ENCODE peak calls at places on chromosomes 12 and 14, in six cellular contexts. F is endothelial cell, H is choroid plexus epithelial cell, I is psoas muscle, K is neural crest cell, O is lung. J is an unnamed sample.

GRCh38 chr14:105857223-105857815 is 330.9 kb downstream of the TMEM121 start:
- DNase-seq in F (no peak), H (no peak), I (peak; percentile 51), K (no peak), O (no peak), J (no peak)

GRCh38 chr12:7512528-7512927 is 9.0 kb upstream of the CD163 start:
- DNase-seq in F (no peak), H (peak; percentile 97), I (peak; percentile 29), K (no peak), O (peak; percentile 29), J (no peak)

GRCh38 chr12:93376436-93377251 is 1.1 kb upstream of the NUDT4 start:
- DNase-seq in F (no peak), H (peak; percentile 68), I (no peak), K (peak; percentile 26), O (peak; percentile 40), J (peak; percentile 22)

GRCh38 chr14:34872822-34873590 is 2.2 kb downstream of the BAZ1A start:
- DNase-seq in F (no peak), H (peak; percentile 65), I (no peak), K (no peak), O (no peak), J (no peak)

GRCh38 chr14:74630881-74631690 is 19.0 kb upstream of the LTBP2 start:
- DNase-seq in F (no peak), H (no peak), I (peak; percentile 73), K (no peak), O (no peak), J (no peak)

GRCh38 chr12:108560752-108561719 is at the start of gene SART3:
- DNase-seq in F (peak; percentile 73), H (peak; percentile 93), I (peak; percentile 91), K (peak; percentile 72), O (peak; percentile 77), J (peak; percentile 82)

GRCh38 chr12:69108024-69108423 is 131.3 kb upstream of the CPSF6 start:
- DNase-seq in F (peak; percentile 11), H (peak; percentile 88), I (no peak), K (no peak), O (peak; percentile 69), J (no peak)

GRCh38 chr12:71800177-71800576 is 39.4 kb upstream of the TBC1D15 start:
- DNase-seq in F (no peak), H (no peak), I (no peak), K (no peak), O (no peak), J (no peak)

GRCh38 chr12:93378373-93379310 is 917 bp downstream of the NUDT4 start:
- DNase-seq in F (peak; percentile 54), H (peak; percentile 73), I (peak; percentile 62), K (peak; percentile 25), O (peak; percentile 51), J (peak; percentile 48)

GRCh38 chr12:49187184-49187583 is 1.7 kb downstream of the TUBA1A start:
- DNase-seq in F (no peak), H (peak; percentile 75), I (peak; percentile 54), K (peak; percentile 50), O (no peak), J (peak; percentile 65)

GRCh38 chr14:63663428-63664142 is 21.9 kb upstream of the WDR89 start:
- DNase-seq in F (no peak), H (peak; percentile 25), I (no peak), K (no peak), O (no peak), J (no peak)

GRCh38 chr14:83217492-83217891 is 1683.8 kb upstream of the SEL1L start:
- DNase-seq in F (no peak), H (peak; percentile 94), I (no peak), K (no peak), O (no peak), J (no peak)

GRCh38 chr12:121466800-121467637 is 67.1 kb downstream of the RNF34 start:
- DNase-seq in F (peak; percentile 93), H (peak; percentile 78), I (peak; percentile 95), K (peak; percentile 79), O (peak; percentile 88), J (peak; percentile 92)

GRCh38 chr12:34396861-34397590 is 374.7 kb downstream of the ALG10 start:
- DNase-seq in F (peak; percentile 0), H (no peak), I (peak; percentile 22), K (no peak), O (peak; percentile 25), J (peak; percentile 2)

GRCh38 chr12:89863968-89864367 is 155.3 kb upstream of the ATP2B1 start:
- DNase-seq in F (no peak), H (no peak), I (no peak), K (no peak), O (no peak), J (no peak)

GRCh38 chr14:103561381-103562134 is 899 bp downstream of the BAG5 start:
- DNase-seq in F (peak; percentile 69), H (peak; percentile 69), I (no peak), K (no peak), O (peak; percentile 45), J (peak; percentile 72)

GRCh38 chr12:105256011-105256410 is 20.0 kb upstream of the APPL2 start:
- DNase-seq in F (no peak), H (no peak), I (no peak), K (no peak), O (no peak), J (no peak)

GRCh38 chr12:1815108-1815507 is 5.3 kb upstream of the LRTM2 start:
- DNase-seq in F (no peak), H (no peak), I (no peak), K (no peak), O (no peak), J (no peak)

GRCh38 chr14:42192659-42193425 is 586.2 kb downstream of the LRFN5 start:
- DNase-seq in F (no peak), H (peak; percentile 82), I (no peak), K (no peak), O (no peak), J (no peak)

GRCh38 chr12:53190108-53190729 is 9.5 kb upstream of the CSAD start:
- DNase-seq in F (peak; percentile 59), H (peak; percentile 79), I (peak; percentile 87), K (peak; percentile 32), O (no peak), J (peak; percentile 71)

GRCh38 chr12:119082496-119082895 is 96.2 kb upstream of the HSPB8 start:
- DNase-seq in F (no peak), H (no peak), I (no peak), K (no peak), O (no peak), J (no peak)

GRCh38 chr12:116710367-116710766 is 27.5 kb downstream of the SPRING1 start:
- DNase-seq in F (no peak), H (no peak), I (no peak), K (no peak), O (no peak), J (no peak)

GRCh38 chr14:24802236-24802635 is 168.2 kb upstream of the GZMB start:
- DNase-seq in F (no peak), H (no peak), I (no peak), K (no peak), O (no peak), J (no peak)

GRCh38 chr12:28021704-28022103 is 49.2 kb upstream of the PTHLH start:
- DNase-seq in F (no peak), H (no peak), I (no peak), K (no peak), O (no peak), J (no peak)

GRCh38 chr12:124705545-124706138 is 138.2 kb upstream of the NCOR2 start:
- DNase-seq in F (no peak), H (no peak), I (no peak), K (no peak), O (no peak), J (no peak)

GRCh38 chr12:129185855-129186254 is 332.6 kb downstream of the GLT1D1 start:
- DNase-seq in F (no peak), H (peak; percentile 60), I (no peak), K (no peak), O (no peak), J (no peak)

GRCh38 chr12:11836964-11837286 is 187.5 kb downstream of the ETV6 start:
- DNase-seq in F (no peak), H (no peak), I (no peak), K (no peak), O (no peak), J (no peak)

GRCh38 chr12:57390174-57390573 is 40.7 kb downstream of the R3HDM2 start:
- DNase-seq in F (no peak), H (no peak), I (no peak), K (no peak), O (no peak), J (no peak)

GRCh38 chr12:95205685-95206084 is 11.6 kb downstream of the FGD6 start:
- DNase-seq in F (no peak), H (peak; percentile 93), I (no peak), K (peak; percentile 1), O (no peak), J (no peak)

GRCh38 chr12:69897744-69898143 is 72.7 kb downstream of the MYRFL start:
- DNase-seq in F (no peak), H (peak; percentile 94), I (peak; percentile 61), K (no peak), O (no peak), J (no peak)

GRCh38 chr12:92349635-92350034 is 204.0 kb upstream of the BTG1 start:
- DNase-seq in F (no peak), H (no peak), I (no peak), K (no peak), O (no peak), J (no peak)
- TF ChIP-seq CTCF in F (no peak), H (no peak), I (no peak), K (no peak), O (no peak), J (no peak)

GRCh38 chr14:68599896-68600620 is 192.8 kb downstream of the ZFP36L1 start:
- DNase-seq in F (no peak), H (no peak), I (no peak), K (no peak), O (no peak), J (no peak)
- TF ChIP-seq CTCF in F (no peak), H (no peak), I (no peak), K (no peak), O (no peak), J (no peak)

DNA sequence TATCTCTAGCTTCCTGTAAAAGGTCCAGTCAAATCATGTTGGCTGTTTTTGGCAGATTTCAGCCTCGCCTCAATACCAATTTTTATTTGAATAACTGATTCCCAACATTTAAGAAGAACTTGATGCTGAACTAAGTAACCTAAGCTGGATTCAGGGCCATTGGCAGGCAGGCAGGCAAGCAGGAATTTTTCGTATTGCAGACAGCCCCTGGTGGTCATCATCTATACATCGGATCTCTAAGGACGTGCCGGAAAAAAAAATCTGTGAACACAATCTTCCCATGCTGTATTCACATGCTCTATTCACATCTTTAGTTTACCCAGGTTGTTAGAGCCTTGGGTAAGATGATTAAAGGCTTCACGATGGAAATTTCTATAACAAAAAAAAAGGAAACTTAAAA is 7.0 kb downstream of the VCPKMT start:
- DNase-seq in F (peak; percentile 15), H (peak; percentile 63), I (no peak), K (peak; percentile 9), O (no peak), J (peak; percentile 27)
- TF ChIP-seq CTCF in F (peak; percentile 62), H (peak; percentile 62), I (no peak), K (peak; percentile 58), O (no peak), J (peak; percentile 65)

DNA sequence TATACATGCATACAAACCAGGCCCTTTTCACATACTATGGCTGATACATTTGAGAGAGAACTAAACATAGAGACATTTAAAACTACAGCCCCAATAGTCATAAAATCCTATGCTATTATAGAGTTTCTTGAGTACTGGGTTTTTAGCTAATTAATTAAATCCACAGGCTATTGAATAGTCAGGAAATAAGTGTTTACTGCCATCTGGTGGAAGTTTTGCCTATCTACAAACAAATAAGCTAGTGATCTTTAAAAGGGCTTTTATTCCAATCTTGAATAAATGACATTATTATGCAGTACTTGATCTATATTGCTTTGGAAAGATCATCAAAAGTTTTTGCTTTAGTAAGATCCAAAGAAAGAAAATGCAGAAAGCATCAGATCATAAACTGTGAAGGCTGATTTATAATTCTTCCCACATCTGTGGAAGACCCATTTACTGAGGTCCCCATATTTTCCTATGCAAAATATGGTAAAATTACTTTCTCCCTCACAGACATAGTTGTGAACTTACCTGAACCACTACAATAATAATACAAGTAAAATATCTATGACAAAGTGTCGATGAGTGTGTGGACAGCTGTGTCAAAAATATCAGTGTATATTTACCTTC is 131.3 kb downstream of the ITPR2 start:
- DNase-seq in F (no peak), H (peak; percentile 75), I (no peak), K (no peak), O (no peak), J (no peak)
- TF ChIP-seq CTCF in F (peak; percentile 68), H (peak; percentile 54), I (peak; percentile 65), K (peak; percentile 94), O (no peak), J (peak; percentile 71)

J was measured in glutamatergic neuron.